ENCODE peak calls at places on chromosomes 12 and 14, in seven cellular contexts. R, X, I, P, U, Y and M are unnamed samples.

GRCh38 chr14:78403278-78403815 is 233.2 kb downstream of the NRXN3 start:
- DNase-seq in U (peak), I (no peak), P (peak), R (no peak), Y (no peak), X (no peak), M (no peak)

GRCh38 chr12:1502856-1503255 is 91.5 kb downstream of the FBXL14 start:
- DNase-seq in U (peak), I (peak), X (no peak), Y (no peak), R (no peak), P (no peak), M (no peak)

GRCh38 chr14:96455588-96455987 is 46.6 kb upstream of the PAPOLA start:
- DNase-seq in I (no peak), U (no peak), P (no peak), X (peak), Y (peak), R (no peak), M (no peak)

GRCh38 chr12:6186114-6186827 is 13.9 kb upstream of the CD9 start:
- DNase-seq in P (no peak), R (no peak), X (no peak), Y (no peak), I (no peak), U (no peak), M (no peak)

GRCh38 chr12:13340149-13340548 is 143.6 kb downstream of the EMP1 start:
- DNase-seq in R (no peak), Y (no peak), I (no peak), U (no peak), X (no peak), P (no peak), M (no peak)

GRCh38 chr14:69363055-69363454 is 35.0 kb downstream of the ERH start:
- DNase-seq in P (peak), U (no peak), I (peak), Y (no peak), R (no peak), X (peak), M (peak)

GRCh38 chr12:91667698-91668097 is 477.9 kb downstream of the BTG1 start:
- DNase-seq in U (no peak), X (no peak), R (no peak), P (no peak), Y (no peak), I (no peak), M (no peak)

GRCh38 chr14:59148334-59148900 is 40.0 kb upstream of the DAAM1 start:
- DNase-seq in X (no peak), U (no peak), Y (no peak), R (no peak), P (peak), I (no peak), M (no peak)

GRCh38 chr14:51552275-51552674 is 99.4 kb upstream of the FRMD6 start:
- DNase-seq in X (no peak), Y (no peak), I (no peak), U (no peak), R (no peak), P (no peak), M (no peak)

GRCh38 chr12:6796576-6796975 is 7.2 kb downstream of the CD4 start:
- DNase-seq in P (no peak), U (no peak), X (no peak), I (no peak), Y (no peak), R (no peak), M (no peak)

GRCh38 chr14:75591987-75592575 is 13.7 kb downstream of the FLVCR2 start:
- DNase-seq in P (no peak), R (no peak), X (no peak), U (no peak), Y (no peak), I (no peak), M (no peak)

GRCh38 chr14:75229923-75230792 is 48.5 kb upstream of the FOS start:
- DNase-seq in P (peak), X (peak), Y (no peak), R (no peak), I (no peak), U (no peak), M (peak)

GRCh38 chr12:49655595-49656236 is 32.4 kb downstream of the PRPF40B start:
- DNase-seq in P (no peak), Y (no peak), U (no peak), X (no peak), I (no peak), R (no peak), M (no peak)
- H3K9ac ChIP-seq in P (no peak), Y (no peak), U (no peak), X (no peak), I (no peak), R (no peak), M (no peak)

DNA sequence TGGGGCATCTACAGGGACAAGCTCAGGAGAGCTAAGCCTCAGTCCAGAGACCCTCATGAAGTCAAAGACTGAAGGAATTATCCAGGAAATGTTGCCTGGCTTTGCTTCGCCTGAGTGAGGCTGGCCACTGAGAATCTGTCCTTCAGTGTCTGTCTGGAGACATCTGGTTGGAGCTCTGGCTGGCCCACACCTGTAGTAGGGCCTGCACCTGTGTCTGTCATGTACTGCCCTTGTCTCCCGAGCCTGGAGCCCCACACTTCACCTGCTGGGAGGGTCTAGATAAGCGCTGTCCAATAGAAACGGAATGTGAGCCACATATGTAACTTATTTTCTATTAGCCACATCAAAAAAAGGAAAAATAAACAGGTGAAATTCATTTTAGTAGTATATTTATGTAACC is 9.9 kb upstream of the HDAC7 start:
- DNase-seq in Y (no peak), U (no peak), R (no peak), P (no peak), X (no peak), I (no peak), M (no peak)
- H2BK120ac ChIP-seq in Y (peak), U (no peak), R (no peak), P (no peak), X (peak), I (no peak), M (no peak)

GRCh38 chr12:19465711-19466110 is 26.4 kb downstream of the AEBP2 start:
- DNase-seq in I (no peak), R (no peak), U (peak), Y (no peak), P (no peak), X (no peak), M (no peak)
- H3K9ac ChIP-seq in I (no peak), R (no peak), U (no peak), Y (no peak), P (no peak), X (no peak), M (no peak)

GRCh38 chr14:76856769-76857168 is 30.6 kb downstream of the LRRC74A start:
- DNase-seq in P (no peak), R (no peak), Y (no peak), I (no peak), X (no peak), U (no peak), M (no peak)
- H2BK120ac ChIP-seq in P (no peak), R (no peak), Y (no peak), I (no peak), X (no peak), U (no peak), M (no peak)

GRCh38 chr14:102927346-102927877 is 4.9 kb downstream of the AMN start:
- DNase-seq in U (no peak), P (no peak), X (no peak), I (no peak), R (no peak), Y (no peak), M (no peak)
- H3K9ac ChIP-seq in U (no peak), P (peak), X (no peak), I (no peak), R (peak), Y (no peak), M (no peak)

GRCh38 chr12:102349079-102349478 is 131.3 kb downstream of the IGF1 start:
- DNase-seq in R (no peak), P (no peak), X (no peak), U (no peak), I (no peak), Y (no peak), M (no peak)

GRCh38 chr12:102347761-102348160 is 132.6 kb downstream of the IGF1 start:
- DNase-seq in R (no peak), P (no peak), U (no peak), X (no peak), I (no peak), Y (no peak), M (no peak)

GRCh38 chr12:102344691-102345090 is 135.7 kb downstream of the IGF1 start:
- DNase-seq in P (no peak), X (no peak), Y (no peak), R (no peak), I (no peak), U (no peak), M (no peak)

GRCh38 chr12:102342281-102343006 is 137.9 kb downstream of the IGF1 start:
- DNase-seq in U (no peak), Y (no peak), I (no peak), R (no peak), X (no peak), P (no peak), M (no peak)

DNA sequence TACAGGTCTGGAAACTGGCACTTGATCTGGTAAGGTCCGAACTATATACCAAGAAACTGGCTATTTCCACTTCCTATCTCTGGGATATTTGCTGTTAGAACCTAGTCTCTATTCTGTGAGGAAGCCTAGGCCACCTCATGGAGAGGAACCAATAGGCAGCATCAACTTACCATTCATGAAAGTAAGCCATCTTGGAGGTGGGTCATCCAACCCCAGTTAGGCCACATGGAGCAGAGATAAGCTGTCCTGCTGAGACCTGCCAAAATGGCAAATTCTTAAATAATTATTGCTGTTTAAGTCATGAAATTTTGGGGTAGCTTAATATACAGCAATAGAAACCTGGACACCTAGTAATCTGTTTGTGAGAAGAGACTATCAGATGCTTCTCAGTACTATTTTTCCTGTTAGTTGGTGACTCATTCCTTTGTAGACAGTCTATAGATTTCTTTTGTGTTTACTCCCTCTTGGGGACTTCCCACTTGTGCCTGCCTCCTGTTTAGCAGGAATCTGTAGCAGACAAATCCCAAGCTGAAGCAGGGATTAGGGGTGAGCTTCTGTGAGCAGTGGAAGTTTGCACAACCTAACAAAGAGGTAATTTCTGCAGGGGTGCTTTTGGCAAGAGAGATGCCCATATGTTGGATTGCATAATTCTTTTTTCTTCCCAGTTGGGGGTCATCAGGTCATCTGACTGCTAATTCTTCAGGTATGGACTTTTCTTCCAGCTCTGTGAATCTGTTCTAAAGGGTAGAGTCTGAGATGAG is 136.8 kb downstream of the IGF1 start:
- DNase-seq in R (peak), X (peak), U (no peak), I (no peak), P (no peak), Y (peak), M (no peak)
- H2BK120ac ChIP-seq in R (no peak), X (no peak), U (no peak), I (no peak), P (no peak), Y (no peak), M (no peak)